ENCODE peak calls at places on chromosomes 6 and 20, in ten cellular contexts. F is activated T-helper 1 cell treated with anti-CD3 and anti-CD28 coated beads, Interleukin-2, amount 50 U/mL, for 16 hours; O is epithelial cell of esophagus; S is stimulated activated CD4-positive, alpha-beta T cell treated with anti-CD3 and anti-CD28 coated beads, Interleukin-4, amount 100 ng/mL, for 24 hours; D is activated CD4-positive, alpha-beta T cell treated with anti-CD3 and anti-CD28 coated beads, Interleukin-2, amount 50 U/mL, for 1 hour; L is activated naive CD8-positive, alpha-beta T cell treated with anti-CD3 and anti-CD28 coated beads, Interleukin-2, amount 50 U/mL, for 24 hours; V is AG10803; Q is kidney glomerular epithelial cell; W is activated naive CD4-positive, alpha-beta T cell treated with anti-CD3 and anti-CD28 coated beads, Interleukin-2, amount 10 ng/mL, durations not matched to agents 7 days and 5 days; H is D341Med. K is an unnamed sample.
A peak's percentile ranks its signal among the peaks of the same experiment; 100 is the strongest.

GRCh38 chr20:48026981-48027592 is 241.8 kb upstream of the SULF2 start:
- DNase-seq in F (no peak), O (no peak), S (no peak), D (no peak), L (no peak), V (peak; percentile 39), Q (no peak), W (no peak), H (no peak), K (no peak)

GRCh38 chr6:5905431-5906339 is 101.0 kb downstream of the NRN1 start:
- DNase-seq in F (no peak), O (peak; percentile 62), S (no peak), D (no peak), L (no peak), V (peak; percentile 98), Q (no peak), W (no peak), H (no peak), K (peak; percentile 77)

GRCh38 chr6:163113358-163113962 is 301.1 kb upstream of the QKI start:
- DNase-seq in F (no peak), O (no peak), S (no peak), D (no peak), L (no peak), V (no peak), Q (no peak), W (no peak), H (no peak), K (no peak)

GRCh38 chr6:123398072-123398471 is 238.7 kb downstream of the TRDN start:
- DNase-seq in F (no peak), O (no peak), S (no peak), D (no peak), L (no peak), V (no peak), Q (no peak), W (no peak), H (no peak), K (no peak)

GRCh38 chr6:12528581-12529363 is 187.8 kb upstream of the PHACTR1 start:
- DNase-seq in F (no peak), O (no peak), S (no peak), D (no peak), L (no peak), V (no peak), Q (no peak), W (no peak), H (no peak), K (peak; percentile 30)

GRCh38 chr6:22737331-22737730 is 168.0 kb downstream of the HDGFL1 start:
- DNase-seq in F (no peak), O (peak; percentile 53), S (no peak), D (no peak), L (no peak), V (peak; percentile 25), Q (peak; percentile 56), W (no peak), H (peak; percentile 58), K (peak; percentile 32)

GRCh38 chr20:46194409-46194808 is 76.3 kb downstream of the CD40 start:
- DNase-seq in F (no peak), O (no peak), S (no peak), D (no peak), L (no peak), V (no peak), Q (no peak), W (no peak), H (no peak), K (no peak)

GRCh38 chr6:15663057-15663638 is 320 bp upstream of the DTNBP1 start:
- DNase-seq in F (no peak), O (peak; percentile 68), S (no peak), D (no peak), L (no peak), V (peak; percentile 53), Q (peak; percentile 27), W (no peak), H (peak; percentile 98), K (no peak)

GRCh38 chr20:52047811-52048302 is 143.7 kb downstream of the ZFP64 start:
- DNase-seq in F (no peak), O (no peak), S (peak; percentile 42), D (no peak), L (peak; percentile 59), V (no peak), Q (no peak), W (peak; percentile 24), H (no peak), K (no peak)

GRCh38 chr6:136226027-136226673 is 24.0 kb downstream of the MTFR2 start:
- DNase-seq in F (no peak), O (peak; percentile 44), S (peak; percentile 59), D (peak; percentile 45), L (peak; percentile 51), V (peak; percentile 50), Q (peak; percentile 62), W (peak; percentile 64), H (no peak), K (no peak)

GRCh38 chr6:143594647-143595046 is 83.1 kb upstream of the PHACTR2 start:
- DNase-seq in F (no peak), O (peak; percentile 48), S (peak; percentile 12), D (no peak), L (no peak), V (no peak), Q (peak; percentile 26), W (no peak), H (no peak), K (no peak)

GRCh38 chr6:150841697-150842096 is 23.8 kb upstream of the MTHFD1L start:
- DNase-seq in F (no peak), O (no peak), S (no peak), D (no peak), L (no peak), V (no peak), Q (no peak), W (no peak), H (no peak), K (no peak)

GRCh38 chr6:292506-293184 is 358 bp downstream of the DUSP22 start:
- DNase-seq in F (peak; percentile 49), O (peak; percentile 55), S (peak; percentile 70), D (peak; percentile 73), L (peak; percentile 82), V (peak; percentile 37), Q (no peak), W (peak; percentile 92), H (no peak), K (peak; percentile 85)